ENCODE peak calls at places on chromosomes 13 and 19, in five cellular contexts. P is CD8-positive, alpha-beta T cell; X is tibial artery; I is upper lobe of right lung; B is cardiac muscle cell. F is an unnamed sample.

GRCh38 chr19:29687897-29688728 is 22.9 kb downstream of the PLEKHF1 start:
- DNase-seq in P (no peak), X (no peak), I (no peak), B (no peak), F (no peak)

GRCh38 chr13:111119966-111120365 is 4.9 kb downstream of the ARHGEF7 start:
- DNase-seq in P (no peak), X (no peak), I (no peak), B (no peak), F (no peak)

GRCh38 chr19:46017874-46018675 is 4.8 kb downstream of the PGLYRP1 start:
- DNase-seq in P (no peak), X (no peak), I (no peak), B (no peak), F (no peak)

GRCh38 chr13:46654956-46655726 is 102.2 kb downstream of the LRCH1 start:
- DNase-seq in P (no peak), X (no peak), I (no peak), B (no peak), F (no peak)

GRCh38 chr13:100809856-100810255 is 135.3 kb upstream of the TMTC4 start:
- DNase-seq in P (no peak), X (no peak), I (no peak), B (no peak), F (no peak)

GRCh38 chr13:113065406-113066141 is 40.0 kb upstream of the F7 start:
- DNase-seq in P (no peak), X (no peak), I (no peak), B (no peak), F (no peak)

GRCh38 chr19:51194527-51195315 is 30.2 kb upstream of the CD33 start:
- DNase-seq in P (no peak), X (no peak), I (no peak), B (no peak), F (peak; percentile 23)

GRCh38 chr13:97758317-97758716 is 195.2 kb upstream of the IPO5 start:
- DNase-seq in P (no peak), X (no peak), I (no peak), B (no peak), F (no peak)

GRCh38 chr13:69458013-69458412 is 649.6 kb upstream of the ATXN8OS start:
- DNase-seq in P (no peak), X (no peak), I (no peak), B (no peak), F (no peak)

GRCh38 chr13:113806526-113806925 is 47.5 kb downstream of the TMEM255B start:
- DNase-seq in P (no peak), X (no peak), I (no peak), B (no peak), F (no peak)

GRCh38 chr13:35818577-35819165 is 312.5 kb downstream of the DCLK1 start:
- DNase-seq in P (no peak), X (no peak), I (no peak), B (peak; percentile 57), F (no peak)

GRCh38 chr13:77029436-77029835 is 2.5 kb upstream of the FBXL3 start:
- DNase-seq in P (no peak), X (no peak), I (no peak), B (no peak), F (no peak)

GRCh38 chr13:111659842-111660241 is 339.4 kb downstream of the TEX29 start:
- DNase-seq in P (no peak), X (no peak), I (no peak), B (no peak), F (no peak)

DNA sequence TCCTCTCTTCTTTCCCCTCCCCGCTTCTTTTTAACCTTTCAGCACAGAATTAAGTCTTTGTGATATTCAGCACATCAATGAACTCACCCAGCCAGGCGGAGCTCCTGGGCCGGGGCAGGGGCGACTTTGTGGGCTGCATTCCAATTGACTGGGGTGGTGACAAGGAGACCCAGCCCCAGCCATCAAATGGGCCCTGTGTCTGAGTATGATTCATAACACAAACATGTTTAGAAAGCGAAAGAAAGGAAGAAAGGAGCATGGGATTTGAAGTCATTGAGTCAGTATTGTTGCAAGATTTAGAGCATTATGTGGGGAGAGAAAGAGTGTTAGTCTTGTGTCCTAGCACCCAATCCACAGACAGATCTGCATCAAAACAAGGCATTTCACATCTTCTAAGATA is 185.3 kb downstream of the LHFPL6 start:
- DNase-seq in P (no peak), X (no peak), I (no peak), B (no peak), F (no peak)
- H3K4me3 ChIP-seq in P (no peak overlapping the region), X (peak overlapping the region; percentile 17), I (no peak overlapping the region), B (no peak overlapping the region), F (no peak overlapping the region)

GRCh38 chr13:40119852-40120251 is 464.4 kb downstream of the COG6 start:
- DNase-seq in P (no peak), X (no peak), I (no peak), B (no peak), F (no peak)
- H3K27ac ChIP-seq in P (no peak overlapping the region), X (peak overlapping the region; percentile 47), I (no peak overlapping the region), B (no peak overlapping the region), F (no peak overlapping the region)

GRCh38 chr13:51614350-51614786 is 30.1 kb downstream of the WDFY2 start:
- DNase-seq in P (peak; percentile 49), X (no peak), I (no peak), B (no peak), F (no peak)
- H3K4me3 ChIP-seq in P (peak overlapping the region; percentile 26), X (no peak overlapping the region), I (peak overlapping the region; percentile 17), B (no peak overlapping the region), F (no peak overlapping the region)

GRCh38 chr13:25116044-25116443 is 20.1 kb downstream of the PABPC3 start:
- DNase-seq in P (no peak), X (no peak), I (no peak), B (no peak), F (no peak)
- H3K27ac ChIP-seq in P (no peak overlapping the region), X (no peak overlapping the region), I (no peak overlapping the region), B (no peak overlapping the region), F (no peak overlapping the region)

DNA sequence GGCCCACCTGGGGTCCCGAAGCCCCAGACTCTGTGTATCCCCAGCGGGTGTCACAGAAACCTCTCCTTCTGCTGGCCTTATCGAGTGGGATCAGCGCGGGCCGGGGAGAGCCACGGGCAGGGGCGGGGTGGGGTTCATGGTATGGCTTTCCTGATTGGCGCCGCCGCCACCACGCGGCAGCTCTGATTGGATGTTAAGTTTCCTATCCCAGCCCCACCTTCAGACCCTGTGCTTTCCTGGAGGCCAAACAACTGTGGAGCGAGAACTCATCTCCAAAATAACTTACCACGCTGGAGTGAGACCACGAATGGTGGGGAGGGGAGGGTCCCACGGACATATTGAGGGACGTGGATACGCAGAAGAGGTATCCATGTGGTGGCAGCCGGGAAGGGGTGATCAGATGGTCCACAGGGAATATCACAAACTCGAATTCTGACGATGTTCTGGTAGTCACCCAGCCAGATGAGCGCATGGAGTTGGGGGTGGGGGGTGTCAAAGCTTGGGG is 1.0 kb upstream of the ICAM5 start:
- DNase-seq in P (no peak), X (no peak), I (peak; percentile 79), B (peak; percentile 65), F (no peak)
- H3K4me3 ChIP-seq in P (peak overlapping the region; percentile 47), X (no peak overlapping the region), I (peak overlapping the region; percentile 58), B (peak overlapping the region; percentile 50), F (no peak overlapping the region)

DNA sequence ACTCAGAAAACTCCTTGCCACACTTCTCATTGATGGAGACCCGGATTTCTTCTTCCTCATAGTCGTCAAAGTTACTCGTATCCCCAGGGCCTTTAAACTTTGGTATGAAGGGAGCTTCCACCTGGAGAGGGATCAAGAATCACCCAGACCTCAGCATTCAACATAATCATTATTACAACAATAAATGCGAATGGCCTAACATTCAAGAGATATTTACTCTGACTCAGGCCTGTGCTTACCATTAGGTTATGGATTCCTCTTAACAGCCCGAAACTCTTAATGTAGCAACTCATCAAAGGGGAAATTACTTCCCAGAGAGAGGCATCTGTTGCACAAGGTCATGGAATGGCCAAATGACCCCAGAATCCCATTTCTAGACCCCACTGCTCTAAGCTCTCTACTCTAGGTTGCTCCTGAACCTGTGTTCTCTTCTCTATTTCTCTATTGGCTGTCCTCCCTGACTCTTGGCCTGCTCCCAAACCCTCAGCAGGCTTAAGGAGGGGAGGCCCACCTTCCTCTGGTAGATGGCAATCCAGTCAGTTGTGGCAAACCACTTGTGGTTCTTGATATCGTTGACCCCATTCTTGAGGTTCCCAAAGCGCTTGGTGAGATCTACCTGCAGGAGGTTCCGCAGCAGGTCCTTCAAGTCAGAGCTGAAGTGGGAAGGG is 2.7 kb upstream of the SAMD1 start:
- DNase-seq in P (no peak), X (no peak), I (no peak), B (no peak), F (no peak)
- H3K27ac ChIP-seq in P (no peak overlapping the region), X (no peak overlapping the region), I (no peak overlapping the region), B (no peak overlapping the region), F (peak overlapping the region; percentile 28)

GRCh38 chr19:44905437-44906160 is at the start of gene APOE:
- DNase-seq in P (no peak), X (no peak), I (no peak), B (peak; percentile 71), F (peak; percentile 50)

GRCh38 chr19:44903216-44903601 is 2.4 kb upstream of the APOE start:
- DNase-seq in P (no peak), X (no peak), I (no peak), B (no peak), F (no peak)

GRCh38 chr19:44900328-44901244 is 5.0 kb upstream of the APOE start:
- DNase-seq in P (no peak), X (no peak), I (no peak), B (no peak), F (no peak)

GRCh38 chr19:44904426-44904994 is 1.1 kb upstream of the APOE start:
- DNase-seq in P (no peak), X (no peak), I (no peak), B (no peak), F (no peak)

DNA sequence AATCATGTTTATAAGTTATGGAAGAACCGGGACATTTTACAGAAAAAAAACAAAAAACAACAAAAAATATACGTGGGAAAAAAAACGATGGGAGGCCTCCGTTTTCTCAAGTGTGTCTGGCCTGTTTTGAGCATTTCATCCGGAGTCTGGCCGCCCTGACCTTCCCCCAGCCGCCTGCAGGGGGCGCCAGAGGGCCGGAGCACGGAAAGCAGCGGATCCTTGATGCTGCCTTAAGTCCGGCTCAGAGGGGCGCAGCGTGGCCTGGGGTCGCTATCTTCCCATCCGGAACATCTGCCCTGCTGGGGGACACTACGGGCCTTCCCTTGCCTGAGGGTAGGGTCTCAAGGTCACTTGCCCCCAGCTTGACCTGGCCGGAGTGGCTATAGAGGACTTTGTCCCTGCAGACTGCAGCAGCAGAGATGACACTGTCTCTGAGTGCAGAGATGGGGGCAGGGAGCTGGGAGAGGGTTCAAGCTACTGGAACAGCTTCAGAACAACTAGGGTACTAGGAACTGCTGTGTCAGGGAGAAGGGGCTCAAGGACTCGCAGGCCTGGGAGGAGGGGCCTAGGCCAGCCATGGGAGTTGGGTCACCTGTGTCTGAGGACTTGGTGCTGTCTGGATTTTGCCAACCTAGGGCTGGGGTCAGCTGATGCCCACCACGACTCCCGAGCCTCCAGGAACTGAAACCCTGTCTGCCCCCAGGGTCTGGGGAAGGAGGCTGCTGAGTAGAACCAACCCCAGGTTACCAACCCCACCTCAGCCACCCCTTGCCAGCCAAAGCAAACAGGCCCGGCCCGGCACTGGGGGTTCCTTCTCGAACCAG is 1.8 kb upstream of the APOE start:
- DNase-seq in P (peak; percentile 58), X (peak; percentile 81), I (peak; percentile 85), B (peak; percentile 69), F (peak; percentile 86)
- H3K4me3 ChIP-seq in P (no peak overlapping the region), X (no peak overlapping the region), I (no peak overlapping the region), B (no peak overlapping the region), F (no peak overlapping the region)

GRCh38 chr19:6064703-6065073 is 45.6 kb downstream of the RFX2 start:
- DNase-seq in P (no peak), X (no peak), I (no peak), B (no peak), F (no peak)
- H3K27ac ChIP-seq in P (no peak overlapping the region), X (peak overlapping the region; percentile 83), I (no peak overlapping the region), B (no peak overlapping the region), F (no peak overlapping the region)